ENCODE peak calls at places on chromosomes 6 and 20, in five cellular contexts. G is H1, D is neuronal stem cell, J is mesenchymal stem cell, T is trophoblast cell. I is an unnamed sample.

GRCh38 chr6:13787146-13787545 is 27.2 kb downstream of the MCUR1 start:
- DNase-seq in T (no peak), D (peak), G (no peak), J (peak), I (no peak)

GRCh38 chr6:2403546-2403945 is 158.1 kb upstream of the GMDS start:
- DNase-seq in J (no peak), G (no peak), T (no peak), D (no peak), I (no peak)

GRCh38 chr6:36800223-36801095 is 38.8 kb downstream of the CPNE5 start:
- DNase-seq in T (no peak), J (no peak), G (no peak), D (no peak), I (no peak)

GRCh38 chr6:101114703-101115102 is 233.6 kb upstream of the ASCC3 start:
- DNase-seq in J (peak), G (no peak), T (no peak), D (peak), I (no peak)

GRCh38 chr6:15508363-15509330 is 154.2 kb downstream of the DTNBP1 start:
- DNase-seq in D (no peak), T (no peak), J (peak), G (no peak), I (no peak)

GRCh38 chr20:50980071-50980681 is 21.6 kb downstream of the MOCS3 start:
- DNase-seq in T (peak), G (no peak), J (peak), D (no peak), I (no peak)

GRCh38 chr6:131954775-131955107 is 3.6 kb upstream of the CCN2 start:
- DNase-seq in G (no peak), J (peak), T (peak), D (no peak), I (no peak)

GRCh38 chr20:63475209-63475608 is 2.8 kb upstream of the KCNQ2 start:
- DNase-seq in D (no peak), G (no peak), J (peak), T (peak), I (peak)

GRCh38 chr6:102215425-102215824 is 821.9 kb downstream of the GRIK2 start:
- DNase-seq in G (no peak), D (no peak), J (no peak), T (no peak), I (no peak)

GRCh38 chr20:63595416-63596127 is 21.5 kb upstream of the HELZ2 start:
- DNase-seq in D (no peak), J (no peak), T (no peak), G (no peak), I (no peak)

GRCh38 chr20:59044796-59045195 is 2.2 kb upstream of the PRELID3B start:
- DNase-seq in G (no peak), D (no peak), T (no peak), J (no peak), I (no peak)

GRCh38 chr20:59043698-59044097 is 1.1 kb upstream of the PRELID3B start:
- DNase-seq in J (no peak), T (peak), G (no peak), D (no peak), I (no peak)

GRCh38 chr20:59042151-59042795 is at the start of gene PRELID3B:
- DNase-seq in G (no peak), T (peak), J (peak), D (no peak), I (no peak)

GRCh38 chr20:59042796-59043621 is 423 bp upstream of the PRELID3B start:
- DNase-seq in D (peak), T (peak), J (peak), G (peak), I (peak)

DNA sequence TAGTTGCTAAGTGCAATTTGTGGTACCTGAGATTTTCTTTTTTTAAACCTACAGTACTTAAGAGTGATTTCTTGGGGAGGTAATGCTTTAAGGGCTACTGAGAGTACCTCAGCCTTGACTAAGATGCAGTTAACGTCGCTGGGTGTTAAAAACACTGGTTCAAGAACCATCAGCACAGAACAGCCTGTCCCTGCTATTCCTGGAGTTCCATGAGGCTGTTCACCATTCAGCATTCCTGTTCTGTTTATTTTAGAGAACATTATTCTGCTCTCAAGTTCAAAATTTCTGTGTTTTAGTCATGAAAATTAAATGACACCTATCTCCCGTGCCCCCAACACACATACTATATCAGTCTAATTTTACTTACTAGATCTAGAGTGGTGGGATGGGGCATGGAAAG is 1.7 kb upstream of the PRELID3B start:
- DNase-seq in G (no peak), T (no peak), J (no peak), D (no peak), I (no peak)
- H2BK12ac ChIP-seq in G (no peak), T (no peak), J (no peak), D (no peak), I (no peak)

GRCh38 chr20:47030271-47030810 is 135.7 kb downstream of the EYA2 start:
- DNase-seq in D (no peak), T (peak), J (no peak), G (no peak), I (no peak)

GRCh38 chr20:47031028-47031427 is 136.4 kb downstream of the EYA2 start:
- DNase-seq in T (no peak), D (no peak), G (no peak), J (no peak), I (no peak)

GRCh38 chr20:47033665-47034064 is 139.0 kb downstream of the EYA2 start:
- DNase-seq in J (no peak), T (no peak), G (no peak), D (no peak), I (no peak)

GRCh38 chr20:47032969-47033578 is 138.4 kb downstream of the EYA2 start:
- DNase-seq in D (no peak), J (no peak), T (peak), G (no peak), I (no peak)

GRCh38 chr20:47031821-47032220 is 137.2 kb downstream of the EYA2 start:
- DNase-seq in G (no peak), T (no peak), D (peak), J (no peak), I (no peak)
- H3K14ac ChIP-seq in G (no peak), T (no peak), D (no peak), J (no peak), I (no peak)

GRCh38 chr20:57179265-57179664 is 87.2 kb downstream of the BMP7 start:
- DNase-seq in G (no peak), D (no peak), J (no peak), T (no peak), I (no peak)
- H2BK12ac ChIP-seq in G (no peak), D (no peak), J (no peak), T (no peak), I (no peak)

GRCh38 chr6:24903681-24904080 is 32.1 kb downstream of the RIPOR2 start:
- DNase-seq in T (no peak), D (no peak), G (no peak), J (no peak), I (no peak)
- H3K14ac ChIP-seq in T (no peak), D (no peak), G (no peak), J (no peak), I (no peak)

DNA sequence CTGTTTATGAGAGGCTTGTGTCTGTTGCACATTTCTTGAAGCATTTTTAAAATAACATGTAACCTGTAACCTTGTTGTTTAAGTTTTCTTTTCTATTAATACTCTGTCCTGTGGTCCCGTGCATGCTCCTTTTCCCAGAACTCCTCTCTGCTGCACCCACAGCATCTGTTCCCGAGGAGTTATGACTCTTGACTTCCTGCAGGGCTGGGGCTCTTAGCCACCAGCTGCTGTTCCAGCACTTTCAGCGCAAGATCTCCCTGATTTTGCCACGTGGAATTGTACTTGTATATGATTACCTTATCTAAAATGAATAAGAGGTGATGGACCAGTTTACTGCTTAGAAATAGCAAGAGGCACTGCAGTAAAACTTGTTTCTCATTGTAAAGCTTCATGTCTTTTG is 150.6 kb downstream of the QKI start:
- DNase-seq in J (peak), D (no peak), T (no peak), G (no peak), I (no peak)
- H2BK12ac ChIP-seq in J (no peak), D (no peak), T (no peak), G (no peak), I (no peak)

DNA sequence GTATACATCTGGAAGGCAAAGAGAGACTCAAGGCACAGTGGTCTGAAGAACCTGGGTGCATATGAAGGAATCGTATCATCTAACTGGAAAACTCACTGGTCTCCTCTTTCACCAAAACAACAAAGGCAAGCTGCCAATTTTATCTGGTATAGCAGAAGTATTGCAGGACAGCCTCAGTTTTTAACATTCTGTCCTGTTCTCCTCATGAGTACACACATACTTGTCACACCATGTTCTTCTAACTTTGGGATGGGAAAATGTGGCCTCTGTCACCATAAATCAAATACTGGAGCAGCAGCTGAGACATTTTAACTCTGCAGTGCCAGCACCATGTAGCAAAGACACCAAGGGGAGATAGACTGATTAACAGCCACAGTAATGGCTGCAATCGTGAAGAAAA is 199.1 kb upstream of the CNR1 start:
- DNase-seq in T (no peak), J (no peak), D (no peak), G (no peak), I (no peak)
- H3K14ac ChIP-seq in T (no peak), J (no peak), D (no peak), G (no peak), I (no peak)